ENCODE peak calls at places on chromosomes 11 and 22, in seven cellular contexts. X is stimulated activated CD4-positive, alpha-beta T cell treated with anti-CD3 and anti-CD28 coated beads, Interleukin-4, amount 100 ng/mL, for 4 hours; G is dorsolateral prefrontal cortex; E is RWPE1; B is COLO829; O is mesothelial cell of epicardium; H is cardiac septum. Z is an unnamed sample.

GRCh38 chr11:134660416-134660815 is 248.4 kb upstream of the B3GAT1 start:
- DNase-seq in E (no peak), X (no peak), G (no peak), O (no peak), H (no peak), B (no peak), Z (no peak)

GRCh38 chr11:118572914-118573550 is 823 bp downstream of the ARCN1 start:
- DNase-seq in G (no peak), X (no peak), O (no peak), H (no peak), B (peak), E (peak), Z (no peak)

GRCh38 chr22:37521236-37521739 is 2.1 kb upstream of the CARD10 start:
- DNase-seq in H (no peak), G (no peak), B (no peak), X (no peak), E (no peak), O (no peak), Z (no peak)

GRCh38 chr11:128200467-128200866 is 386.9 kb downstream of the ETS1 start:
- DNase-seq in E (no peak), H (no peak), X (no peak), G (no peak), O (no peak), B (no peak), Z (no peak)

GRCh38 chr11:66580803-66581202 is 12.1 kb downstream of the CCDC87 start:
- DNase-seq in O (no peak), E (no peak), B (no peak), G (no peak), X (no peak), H (no peak), Z (no peak)

GRCh38 chr22:17861909-17862308 is 87.6 kb upstream of the BID start:
- DNase-seq in G (no peak), B (no peak), X (no peak), E (no peak), O (no peak), H (no peak), Z (no peak)

GRCh38 chr11:134850566-134850965 is 438.5 kb upstream of the B3GAT1 start:
- DNase-seq in E (no peak), X (no peak), B (no peak), O (no peak), G (no peak), H (no peak), Z (no peak)

GRCh38 chr11:65090628-65091027 is 5.4 kb upstream of the VPS51 start:
- DNase-seq in O (no peak), B (no peak), E (no peak), X (no peak), G (peak), H (no peak), Z (no peak)

GRCh38 chr11:60485987-60486386 is 6.6 kb upstream of the MS4A12 start:
- DNase-seq in G (no peak), H (no peak), O (no peak), E (peak), B (peak), X (no peak), Z (no peak)

GRCh38 chr11:68014157-68014965 is 4.2 kb downstream of the ALDH3B1 start:
- DNase-seq in G (no peak), B (no peak), O (no peak), X (no peak), H (no peak), E (peak), Z (no peak)

GRCh38 chr11:76596652-76597051 is 73.9 kb downstream of the LRRC32 start:
- DNase-seq in E (no peak), H (no peak), B (no peak), O (no peak), X (no peak), G (no peak), Z (no peak)

GRCh38 chr11:90629251-90629806 is 406.5 kb upstream of the CHORDC1 start:
- DNase-seq in X (no peak), B (no peak), E (no peak), H (no peak), O (no peak), G (no peak), Z (peak)

GRCh38 chr11:76629853-76630599 is 40.5 kb downstream of the LRRC32 start:
- DNase-seq in X (no peak), O (no peak), G (no peak), B (no peak), E (no peak), H (peak), Z (no peak)

GRCh38 chr22:37054078-37054440 is 2.5 kb downstream of the KCTD17 start:
- DNase-seq in O (no peak), E (no peak), G (no peak), X (no peak), B (no peak), H (no peak), Z (no peak)

GRCh38 chr11:75576445-75577049 is 14.5 kb downstream of the SERPINH1 start:
- DNase-seq in O (no peak), G (no peak), E (no peak), X (no peak), B (no peak), H (no peak), Z (peak)

GRCh38 chr11:67491276-67492068 is 8.6 kb downstream of the AIP start:
- DNase-seq in O (no peak), G (no peak), E (no peak), X (no peak), B (no peak), H (no peak), Z (no peak)

Z was measured in foreskin melanocyte.